ENCODE peak calls at places on chromosomes 12 and 14, in six cellular contexts. R, A, P, Q, D and Z are unnamed samples.

GRCh38 chr14:71060274-71060673 is 153.0 kb downstream of the PCNX1 start:
- DNase-seq in R (no peak), A (no peak), P (no peak), Q (no peak), D (no peak), Z (no peak)

GRCh38 chr14:75450381-75451276 is 22.8 kb downstream of the JDP2 start:
- DNase-seq in R (peak), A (no peak), P (peak), Q (peak), D (peak), Z (no peak)

GRCh38 chr14:105839425-105840265 is 313.3 kb downstream of the TMEM121 start:
- DNase-seq in R (no peak), A (no peak), P (no peak), Q (no peak), D (no peak), Z (no peak)

GRCh38 chr12:49131973-49132461 is 822 bp upstream of the TUBA1B start:
- DNase-seq in R (peak), A (no peak), P (peak), Q (peak), D (peak), Z (no peak)

GRCh38 chr12:70609739-70610491 is 27.3 kb downstream of the PTPRB start:
- DNase-seq in R (peak), A (peak), P (peak), Q (peak), D (peak), Z (no peak)

GRCh38 chr12:23204933-23205778 is 580.2 kb downstream of the ETNK1 start:
- DNase-seq in R (peak), A (peak), P (peak), Q (peak), D (peak), Z (peak)

GRCh38 chr14:105939810-105940508 is 413.6 kb downstream of the TMEM121 start:
- DNase-seq in R (no peak), A (no peak), P (no peak), Q (no peak), D (no peak), Z (no peak)

GRCh38 chr12:91974541-91974940 is 171.1 kb downstream of the BTG1 start:
- DNase-seq in R (peak), A (no peak), P (no peak), Q (no peak), D (no peak), Z (no peak)

GRCh38 chr12:12191008-12191407 is 75.8 kb downstream of the LRP6 start:
- DNase-seq in R (peak), A (no peak), P (no peak), Q (no peak), D (no peak), Z (no peak)

GRCh38 chr12:29733060-29733459 is 50.7 kb downstream of the TMTC1 start:
- DNase-seq in R (peak), A (no peak), P (no peak), Q (peak), D (peak), Z (no peak)

GRCh38 chr14:70601162-70601561 is 707 bp upstream of the MED6 start:
- DNase-seq in R (peak), A (peak), P (no peak), Q (peak), D (no peak), Z (no peak)

GRCh38 chr12:75390899-75391538 is at the start of gene GLIPR1L2:
- DNase-seq in R (peak), A (peak), P (peak), Q (peak), D (peak), Z (peak)

GRCh38 chr14:49945448-49946319 is 52.8 kb downstream of the ARF6 start:
- DNase-seq in R (no peak), A (no peak), P (no peak), Q (no peak), D (no peak), Z (no peak)

GRCh38 chr12:51349026-51349425 is 2.5 kb upstream of the CELA1 start:
- DNase-seq in R (peak), A (no peak), P (no peak), Q (peak), D (peak), Z (no peak)

GRCh38 chr12:56628671-56629458 is 1.3 kb downstream of the BAZ2A start:
- DNase-seq in R (peak), A (peak), P (peak), Q (peak), D (peak), Z (no peak)

GRCh38 chr14:55689971-55690871 is 110.2 kb downstream of the KTN1 start:
- DNase-seq in R (no peak), A (peak), P (no peak), Q (no peak), D (no peak), Z (no peak)

GRCh38 chr14:103618999-103619398 is 10.0 kb upstream of the KLC1 start:
- DNase-seq in R (peak), A (no peak), P (no peak), Q (peak), D (peak), Z (no peak)

GRCh38 chr14:94532462-94532861 is 23.2 kb upstream of the SERPINA12 start:
- DNase-seq in R (peak), A (no peak), P (no peak), Q (no peak), D (peak), Z (no peak)

GRCh38 chr12:96486751-96487150 is 2.6 kb upstream of the CFAP54 start:
- DNase-seq in R (no peak), A (no peak), P (no peak), Q (no peak), D (no peak), Z (no peak)

GRCh38 chr12:28060901-28061300 is 88.4 kb upstream of the PTHLH start:
- DNase-seq in R (no peak), A (no peak), P (no peak), Q (no peak), D (no peak), Z (no peak)

GRCh38 chr14:64775081-64775777 is 71.0 kb downstream of the PLEKHG3 start:
- DNase-seq in R (no peak), A (no peak), P (no peak), Q (no peak), D (no peak), Z (no peak)

GRCh38 chr12:6635375-6635855 is 344 bp downstream of the LPAR5 start:
- DNase-seq in R (no peak), A (no peak), P (no peak), Q (no peak), D (no peak), Z (no peak)

GRCh38 chr14:31966896-31967668 is 110.0 kb upstream of the ARHGAP5 start:
- DNase-seq in R (peak), A (no peak), P (no peak), Q (no peak), D (no peak), Z (no peak)

GRCh38 chr12:50401383-50402155 is 884 bp downstream of the LARP4 start:
- DNase-seq in R (peak), A (peak), P (peak), Q (peak), D (peak), Z (no peak)

GRCh38 chr14:94547726-94548125 is 13.5 kb upstream of the SERPINA4 start:
- DNase-seq in R (no peak), A (no peak), P (no peak), Q (no peak), D (no peak), Z (no peak)

GRCh38 chr14:64293976-64294671 is at the start of gene ESR2:
- DNase-seq in R (peak), A (peak), P (peak), Q (peak), D (no peak), Z (no peak)

GRCh38 chr14:91308337-91308736 is 63.8 kb upstream of the GPR68 start:
- DNase-seq in R (no peak), A (no peak), P (no peak), Q (no peak), D (no peak), Z (no peak)

GRCh38 chr12:104609083-104609844 is 152.5 kb downstream of the CHST11 start:
- DNase-seq in R (no peak), A (no peak), P (no peak), Q (no peak), D (no peak), Z (no peak)

GRCh38 chr12:78746001-78746400 is 118.6 kb upstream of the SYT1 start:
- DNase-seq in R (no peak), A (no peak), P (no peak), Q (peak), D (peak), Z (no peak)

GRCh38 chr12:71268598-71268997 is 110.8 kb upstream of the TSPAN8 start:
- DNase-seq in R (no peak), A (no peak), P (no peak), Q (no peak), D (no peak), Z (no peak)

GRCh38 chr12:50222275-50222783 is 55.2 kb upstream of the CERS5 start:
- DNase-seq in R (peak), A (peak), P (peak), Q (peak), D (peak), Z (peak)

GRCh38 chr12:124898200-124898950 is 16.1 kb downstream of the UBC start:
- DNase-seq in R (peak), A (peak), P (no peak), Q (peak), D (peak), Z (no peak)

GRCh38 chr12:78115889-78116288 is 285.2 kb downstream of the NAV3 start:
- DNase-seq in R (no peak), A (no peak), P (no peak), Q (no peak), D (no peak), Z (no peak)

GRCh38 chr12:4767181-4767580 is 47.0 kb downstream of the GALNT8 start:
- DNase-seq in R (no peak), A (no peak), P (no peak), Q (no peak), D (no peak), Z (no peak)

GRCh38 chr12:4769073-4769472 is 48.9 kb downstream of the GALNT8 start:
- DNase-seq in R (no peak), A (no peak), P (no peak), Q (no peak), D (no peak), Z (no peak)

GRCh38 chr12:4762773-4763172 is 42.6 kb downstream of the GALNT8 start:
- DNase-seq in R (no peak), A (no peak), P (no peak), Q (no peak), D (no peak), Z (no peak)

GRCh38 chr12:4766445-4766844 is 46.2 kb downstream of the GALNT8 start:
- DNase-seq in R (no peak), A (no peak), P (no peak), Q (no peak), D (no peak), Z (no peak)

GRCh38 chr12:4763549-4763948 is 43.3 kb downstream of the GALNT8 start:
- DNase-seq in R (no peak), A (peak), P (peak), Q (no peak), D (no peak), Z (no peak)
- TF ChIP-seq CTCF in R (peak), A (peak), P (peak), Q (no peak), D (peak), Z (peak)

GRCh38 chr14:35365130-35366047 is 39.2 kb downstream of the NFKBIA start:
- DNase-seq in R (peak), A (no peak), P (peak), Q (peak), D (peak), Z (no peak)
- TF ChIP-seq CTCF in R (no peak), A (no peak), P (no peak), Q (no peak), D (no peak), Z (no peak)

GRCh38 chr12:53602176-53602942 is 23.8 kb downstream of the ATF7 start:
- DNase-seq in R (no peak), A (no peak), P (no peak), Q (no peak), D (no peak), Z (no peak)

GRCh38 chr12:53600490-53601295 is 25.5 kb downstream of the ATF7 start:
- DNase-seq in R (no peak), A (no peak), P (no peak), Q (no peak), D (no peak), Z (no peak)

GRCh38 chr12:53596920-53597363 is 29.2 kb downstream of the ATF7 start:
- DNase-seq in R (peak), A (peak), P (no peak), Q (no peak), D (no peak), Z (peak)

GRCh38 chr12:53601296-53601847 is 24.8 kb downstream of the ATF7 start:
- DNase-seq in R (no peak), A (no peak), P (no peak), Q (no peak), D (no peak), Z (no peak)

DNA sequence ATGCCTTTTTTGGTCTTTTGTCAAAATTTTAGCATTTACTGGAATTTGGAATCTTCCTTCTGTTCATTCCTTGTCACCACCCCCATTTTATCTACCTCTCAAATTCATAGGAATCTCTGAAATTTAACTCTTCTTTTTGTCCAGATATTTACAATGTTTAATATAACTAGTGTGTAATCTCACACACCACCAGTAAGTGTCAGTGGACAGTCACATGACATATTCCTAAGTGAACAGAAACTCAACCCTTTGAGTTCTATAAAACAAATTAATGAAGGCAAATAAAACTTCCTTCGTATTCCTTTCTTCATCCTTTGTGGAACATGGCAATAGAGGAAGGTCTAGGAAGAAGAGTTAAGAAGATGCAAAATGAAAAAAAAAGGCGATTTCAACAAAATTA is 26.6 kb downstream of the ATF7 start:
- DNase-seq in R (no peak), A (no peak), P (no peak), Q (no peak), D (no peak), Z (no peak)
- TF ChIP-seq CTCF in R (no peak), A (no peak), P (no peak), Q (no peak), D (peak), Z (no peak)

GRCh38 chr14:96205059-96205993 is 687 bp downstream of the BDKRB2 start:
- DNase-seq in R (no peak), A (no peak), P (no peak), Q (peak), D (peak), Z (no peak)
- TF ChIP-seq CTCF in R (no peak), A (no peak), P (no peak), Q (peak), D (no peak), Z (no peak)

DNA sequence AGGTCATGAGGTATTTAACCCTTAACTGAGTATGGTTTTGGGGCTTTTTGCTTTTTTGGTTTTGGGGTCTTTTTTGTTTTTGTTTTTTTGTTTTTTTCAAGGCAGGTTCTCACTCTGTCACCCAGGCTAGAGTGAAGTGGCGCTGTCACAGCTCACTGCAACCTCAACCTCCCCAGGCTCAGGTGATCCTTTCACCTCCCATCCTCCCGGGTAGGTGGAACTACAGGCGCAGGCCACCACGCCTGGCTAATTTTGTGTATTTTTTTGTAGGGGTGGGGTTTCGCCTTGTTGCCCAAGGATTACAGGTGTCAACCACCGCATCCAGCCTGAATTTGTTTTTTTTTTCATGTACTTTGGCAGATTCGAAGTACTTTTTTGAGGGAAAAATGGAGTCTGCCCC is 19.9 kb downstream of the RAP1B start:
- DNase-seq in R (no peak), A (no peak), P (no peak), Q (no peak), D (no peak), Z (no peak)
- TF ChIP-seq CTCF in R (no peak), A (no peak), P (no peak), Q (no peak), D (no peak), Z (no peak)

DNA sequence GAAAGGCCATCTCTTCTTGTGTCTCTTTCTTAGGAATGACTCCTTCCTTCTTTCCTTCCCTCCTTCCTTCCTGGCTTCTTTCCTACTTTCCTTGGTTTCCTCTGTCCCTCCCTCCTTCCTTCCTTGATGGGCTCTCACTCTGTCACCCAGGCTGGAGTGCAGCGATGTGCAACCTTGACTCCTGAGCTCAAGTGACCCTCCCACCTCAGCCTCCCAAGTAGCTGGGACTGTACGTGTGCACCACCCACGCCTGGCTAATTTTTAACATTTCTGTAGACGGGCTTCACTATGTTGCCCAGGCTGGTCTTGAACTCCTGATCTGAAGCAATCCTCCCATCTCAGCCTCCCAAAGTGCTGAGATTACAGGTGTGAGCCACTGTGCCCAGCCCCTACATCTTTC is 10.9 kb upstream of the P2RX7 start:
- DNase-seq in R (no peak), A (no peak), P (no peak), Q (no peak), D (no peak), Z (no peak)
- TF ChIP-seq CTCF in R (no peak), A (no peak), P (no peak), Q (no peak), D (no peak), Z (no peak)

DNA sequence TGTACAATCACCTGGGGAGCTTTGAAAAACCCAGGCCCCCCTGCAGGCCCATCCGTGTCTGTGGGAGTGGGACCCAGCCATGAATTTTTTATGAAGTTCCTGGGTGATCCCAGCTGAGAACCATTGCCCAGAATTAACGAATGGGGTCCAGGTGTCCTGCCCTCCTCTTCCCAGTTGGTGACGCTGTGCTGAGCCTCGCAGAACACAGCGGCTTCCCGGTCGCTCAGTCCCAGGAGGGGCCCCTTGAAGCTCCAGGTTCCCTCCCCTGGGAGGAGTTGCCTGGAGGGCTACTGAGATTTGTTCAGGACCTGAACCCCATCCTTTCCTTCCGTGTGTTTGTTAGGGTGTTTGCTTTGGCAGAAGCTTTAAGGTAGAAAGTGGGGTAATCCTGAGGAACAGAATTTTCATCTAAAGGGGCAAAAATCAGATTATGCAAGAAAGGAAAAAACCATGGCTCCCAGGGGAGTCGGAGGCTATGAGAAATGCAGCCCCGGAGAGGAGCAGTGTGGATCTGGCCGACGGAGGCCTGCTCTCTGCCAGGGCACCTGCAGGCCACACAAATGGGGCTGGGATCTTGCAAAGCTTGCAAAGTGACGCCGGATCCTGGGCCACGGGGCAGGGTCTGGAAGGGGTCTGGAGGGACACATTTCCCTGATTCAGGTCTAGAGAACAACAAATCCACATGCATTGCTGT is 164.7 kb upstream of the PRMT8 start:
- DNase-seq in R (no peak), A (peak), P (no peak), Q (no peak), D (no peak), Z (no peak)
- TF ChIP-seq CTCF in R (no peak), A (peak), P (no peak), Q (peak), D (no peak), Z (no peak)